ENCODE peak calls at places on chromosomes 16 and 17, in six cellular contexts. C is adrenal gland; T is A673; H is foreskin keratinocyte; N is GM13976; E is CD8-positive, alpha-beta T cell. Q is an unnamed sample.

GRCh38 chr16:89268987-89269735 is 51.7 kb downstream of the ZNF778 start:
- DNase-seq in T (no peak), C (peak), E (no peak), H (no peak), N (no peak), Q (no peak)

GRCh38 chr16:57798953-57799618 is 3.2 kb downstream of the KIFC3 start:
- DNase-seq in E (no peak), N (no peak), H (no peak), T (no peak), C (no peak), Q (no peak)

GRCh38 chr17:14306602-14307001 is 5.7 kb downstream of the HS3ST3B1 start:
- DNase-seq in H (no peak), T (no peak), E (no peak), N (no peak), C (no peak), Q (no peak)

GRCh38 chr17:78844301-78845005 is 3.8 kb upstream of the USP36 start:
- DNase-seq in C (no peak), E (no peak), T (no peak), H (peak), N (no peak), Q (no peak)

GRCh38 chr16:22306788-22307187 is 9.6 kb downstream of the POLR3E start:
- DNase-seq in T (no peak), N (no peak), E (no peak), C (no peak), H (no peak), Q (no peak)

GRCh38 chr17:66953661-66954060 is 10.8 kb upstream of the CACNG4 start:
- DNase-seq in N (no peak), H (no peak), E (no peak), T (no peak), C (no peak), Q (no peak)

GRCh38 chr16:72715267-72715666 is 332.7 kb downstream of the ZFHX3 start:
- DNase-seq in N (no peak), T (no peak), H (no peak), E (no peak), C (no peak), Q (no peak)

GRCh38 chr17:81733507-81734404 is 21.7 kb downstream of the SLC25A10 start:
- DNase-seq in E (no peak), T (peak), C (peak), H (no peak), N (peak), Q (peak)

GRCh38 chr16:29729116-29729521 is 16.7 kb downstream of the C16orf54 start:
- DNase-seq in N (no peak), H (no peak), T (peak), C (no peak), E (no peak), Q (peak)

GRCh38 chr17:43723697-43724359 is 34.8 kb downstream of the SOST start:
- DNase-seq in H (no peak), E (no peak), N (no peak), T (peak), C (peak), Q (no peak)

GRCh38 chr16:64745275-64745674 is 376.6 kb downstream of the CDH11 start:
- DNase-seq in T (no peak), H (no peak), C (no peak), E (no peak), N (no peak), Q (no peak)

GRCh38 chr16:56353054-56353921 is 72.1 kb downstream of the AMFR start:
- DNase-seq in N (no peak), E (no peak), T (no peak), C (peak), H (no peak), Q (no peak)

GRCh38 chr16:22300427-22301071 is 3.3 kb downstream of the POLR3E start:
- DNase-seq in C (peak), H (no peak), E (peak), T (peak), N (no peak), Q (no peak)

GRCh38 chr17:3447625-3448024 is 14.0 kb upstream of the OR1E2 start:
- DNase-seq in N (no peak), H (no peak), E (no peak), T (peak), C (no peak), Q (no peak)

GRCh38 chr16:28538733-28539596 is at the start of gene NUPR1:
- DNase-seq in E (no peak), C (peak), N (no peak), T (no peak), H (no peak), Q (no peak)

GRCh38 chr17:64662774-64663367 is 764 bp upstream of the SMURF2 start:
- DNase-seq in E (no peak), N (no peak), H (no peak), C (peak), T (no peak), Q (no peak)

GRCh38 chr16:88438084-88438870 is 14.8 kb upstream of the ZFPM1 start:
- DNase-seq in H (no peak), C (no peak), E (no peak), N (no peak), T (no peak), Q (no peak)

GRCh38 chr17:68184816-68185436 is 62.9 kb upstream of the AMZ2 start:
- DNase-seq in T (no peak), H (no peak), C (peak), E (no peak), N (peak), Q (no peak)

GRCh38 chr17:52686140-52686539 is 527.6 kb upstream of the CA10 start:
- DNase-seq in H (no peak), N (no peak), E (no peak), C (no peak), T (no peak), Q (no peak)

GRCh38 chr16:67939507-67940435 is 3.1 kb upstream of the PSMB10 start:
- DNase-seq in H (no peak), C (peak), N (no peak), E (peak), T (no peak), Q (no peak)

GRCh38 chr17:72426948-72427760 is 306.3 kb downstream of the SOX9 start:
- DNase-seq in T (no peak), H (no peak), C (no peak), E (no peak), N (peak), Q (no peak)

GRCh38 chr17:17411692-17412091 is 65.1 kb upstream of the MED9 start:
- DNase-seq in T (no peak), C (no peak), N (no peak), E (no peak), H (no peak), Q (no peak)

GRCh38 chr17:77774182-77774581 is 184.3 kb upstream of the TNRC6C start:
- DNase-seq in C (no peak), E (no peak), H (no peak), N (no peak), T (no peak), Q (no peak)

GRCh38 chr17:4541328-4542002 is 13.7 kb downstream of the MYBBP1A start:
- DNase-seq in E (no peak), C (no peak), N (no peak), T (no peak), H (no peak), Q (no peak)

GRCh38 chr17:69637399-69638165 is 223.1 kb downstream of the MAP2K6 start:
- DNase-seq in E (no peak), C (no peak), T (no peak), N (no peak), H (no peak), Q (no peak)

GRCh38 chr16:87956771-87957279 is 5.6 kb downstream of the BANP start:
- DNase-seq in H (no peak), T (peak), C (no peak), E (no peak), N (peak), Q (no peak)

GRCh38 chr16:70390774-70391173 is 44.1 kb downstream of the DDX19A start:
- DNase-seq in H (peak), C (no peak), E (no peak), N (no peak), T (no peak), Q (no peak)

GRCh38 chr17:76139261-76139752 is 1.7 kb downstream of the FOXJ1 start:
- DNase-seq in C (no peak), N (peak), E (no peak), T (no peak), H (no peak), Q (no peak)

GRCh38 chr16:89064606-89065444 is 28.8 kb upstream of the ACSF3 start:
- DNase-seq in H (no peak), T (no peak), C (no peak), N (peak), E (no peak), Q (no peak)

GRCh38 chr17:8072727-8073461 is 14.6 kb downstream of the ALOX12B start:
- DNase-seq in N (no peak), H (no peak), E (peak), C (no peak), T (no peak), Q (no peak)

GRCh38 chr17:82396601-82397435 is 21.3 kb upstream of the HEXD start:
- DNase-seq in T (peak), N (no peak), E (no peak), H (no peak), C (no peak), Q (no peak)

GRCh38 chr16:31700200-31700529 is 172.5 kb downstream of the AHSP start:
- DNase-seq in E (no peak), H (no peak), C (no peak), T (no peak), N (peak), Q (peak)

GRCh38 chr16:64696872-64697271 is 425.0 kb downstream of the CDH11 start:
- DNase-seq in N (no peak), E (no peak), H (no peak), C (no peak), T (peak), Q (no peak)

GRCh38 chr16:66263973-66264310 is 102.5 kb upstream of the CDH5 start:
- DNase-seq in H (no peak), E (no peak), N (no peak), C (peak), T (no peak), Q (no peak)

GRCh38 chr17:58279016-58279671 is 1.6 kb downstream of the MPO start:
- DNase-seq in N (no peak), T (no peak), E (no peak), H (no peak), C (peak), Q (no peak)

GRCh38 chr16:57166951-57167350 is 18.9 kb downstream of the PSME3IP1 start:
- DNase-seq in C (no peak), T (no peak), E (no peak), H (peak), N (no peak), Q (no peak)

GRCh38 chr17:13204607-13205237 is 186.9 kb upstream of the ELAC2 start:
- DNase-seq in C (no peak), E (no peak), T (no peak), N (no peak), H (no peak), Q (no peak)

DNA sequence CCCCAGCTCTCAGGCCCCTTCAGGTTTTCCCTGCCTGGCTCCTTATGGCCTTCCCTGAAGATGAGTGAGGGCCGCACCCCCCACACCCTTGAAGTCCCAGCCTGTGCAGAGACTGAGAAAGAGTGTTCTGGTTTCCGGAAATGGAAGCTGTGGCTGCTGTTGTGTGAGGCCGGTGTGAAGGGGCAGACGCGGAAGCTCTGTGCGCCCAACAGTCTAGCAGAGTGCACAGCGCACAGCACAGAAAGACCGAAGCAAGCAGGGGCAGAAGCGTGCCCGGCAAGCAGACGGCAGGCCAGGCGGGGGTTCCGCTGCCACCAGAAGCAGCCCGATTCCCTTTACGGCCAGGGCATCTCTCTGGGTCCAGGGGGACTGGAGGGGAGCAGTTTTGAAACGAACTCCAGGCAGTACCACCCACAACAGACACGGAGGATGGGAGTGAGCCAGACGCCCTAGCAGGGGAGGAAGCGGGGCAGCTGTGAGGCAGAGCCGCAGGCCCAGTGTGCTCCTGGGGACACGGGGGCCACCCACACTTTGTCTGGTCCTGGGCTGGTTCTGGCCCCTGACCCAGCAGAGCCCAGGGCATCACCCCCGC is 16.7 kb downstream of the TPSG1 start:
- DNase-seq in N (no peak), T (no peak), H (no peak), E (no peak), C (no peak), Q (no peak)
- TF ChIP-seq CTCF in N (no peak), T (no peak), H (no peak), E (no peak), C (no peak), Q (no peak)

GRCh38 chr16:46482895-46483294 is 138.3 kb downstream of the SHCBP1 start:
- DNase-seq in T (no peak), E (no peak), H (no peak), C (no peak), N (no peak), Q (no peak)
- TF ChIP-seq CTCF in T (no peak), E (no peak), H (no peak), C (no peak), N (no peak), Q (no peak)

GRCh38 chr17:29586676-29587469 is 2.6 kb downstream of the GIT1 start:
- DNase-seq in E (no peak), T (no peak), C (no peak), H (no peak), N (no peak), Q (no peak)

GRCh38 chr17:29587591-29587990 is 1.9 kb downstream of the GIT1 start:
- DNase-seq in H (no peak), E (no peak), C (no peak), T (no peak), N (no peak), Q (no peak)

GRCh38 chr17:29583324-29584248 is 5.9 kb downstream of the GIT1 start:
- DNase-seq in H (peak), T (no peak), E (no peak), C (no peak), N (no peak), Q (no peak)

GRCh38 chr17:29584452-29585079 is 4.9 kb downstream of the GIT1 start:
- DNase-seq in T (no peak), H (no peak), E (no peak), N (no peak), C (no peak), Q (no peak)

GRCh38 chr17:29585080-29585751 is 4.2 kb downstream of the GIT1 start:
- DNase-seq in T (no peak), N (no peak), E (no peak), C (no peak), H (no peak), Q (no peak)
- TF ChIP-seq CTCF in T (peak), N (peak), E (peak), C (no peak), H (peak), Q (peak)

GRCh38 chr17:9632741-9633140 is 12.6 kb upstream of the USP43 start:
- DNase-seq in N (no peak), C (no peak), H (no peak), E (no peak), T (no peak), Q (no peak)

GRCh38 chr17:9622961-9623360 is 22.4 kb upstream of the USP43 start:
- DNase-seq in H (no peak), C (no peak), E (no peak), T (no peak), N (no peak), Q (no peak)

DNA sequence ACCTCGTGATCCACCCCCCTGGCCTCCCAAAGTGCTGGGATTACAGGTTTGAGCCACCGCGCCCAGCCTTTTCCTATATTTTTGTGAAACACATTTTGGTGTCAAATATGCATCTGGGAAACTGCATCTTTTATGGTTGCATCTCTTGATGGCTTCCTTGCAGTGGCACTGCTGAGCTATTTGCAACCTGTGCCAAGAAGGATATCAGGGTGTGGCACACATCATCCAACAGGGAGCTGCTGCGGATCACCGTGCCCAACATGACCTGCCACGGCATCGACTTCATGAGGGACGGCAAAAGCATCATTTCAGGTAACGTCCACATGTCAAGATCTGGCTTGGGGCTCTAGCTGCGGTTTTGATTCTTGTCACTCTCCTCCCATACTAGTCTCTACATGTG is 16.8 kb upstream of the USP43 start:
- DNase-seq in H (no peak), N (no peak), C (no peak), E (no peak), T (no peak), Q (no peak)
- TF ChIP-seq CTCF in H (peak), N (no peak), C (no peak), E (no peak), T (no peak), Q (no peak)

GRCh38 chr17:79850571-79851460 is 11.6 kb upstream of the CBX4 start:
- DNase-seq in H (peak), C (no peak), E (no peak), T (no peak), N (no peak), Q (no peak)
- TF ChIP-seq CTCF in H (peak), C (no peak), E (no peak), T (no peak), N (no peak), Q (no peak)

DNA sequence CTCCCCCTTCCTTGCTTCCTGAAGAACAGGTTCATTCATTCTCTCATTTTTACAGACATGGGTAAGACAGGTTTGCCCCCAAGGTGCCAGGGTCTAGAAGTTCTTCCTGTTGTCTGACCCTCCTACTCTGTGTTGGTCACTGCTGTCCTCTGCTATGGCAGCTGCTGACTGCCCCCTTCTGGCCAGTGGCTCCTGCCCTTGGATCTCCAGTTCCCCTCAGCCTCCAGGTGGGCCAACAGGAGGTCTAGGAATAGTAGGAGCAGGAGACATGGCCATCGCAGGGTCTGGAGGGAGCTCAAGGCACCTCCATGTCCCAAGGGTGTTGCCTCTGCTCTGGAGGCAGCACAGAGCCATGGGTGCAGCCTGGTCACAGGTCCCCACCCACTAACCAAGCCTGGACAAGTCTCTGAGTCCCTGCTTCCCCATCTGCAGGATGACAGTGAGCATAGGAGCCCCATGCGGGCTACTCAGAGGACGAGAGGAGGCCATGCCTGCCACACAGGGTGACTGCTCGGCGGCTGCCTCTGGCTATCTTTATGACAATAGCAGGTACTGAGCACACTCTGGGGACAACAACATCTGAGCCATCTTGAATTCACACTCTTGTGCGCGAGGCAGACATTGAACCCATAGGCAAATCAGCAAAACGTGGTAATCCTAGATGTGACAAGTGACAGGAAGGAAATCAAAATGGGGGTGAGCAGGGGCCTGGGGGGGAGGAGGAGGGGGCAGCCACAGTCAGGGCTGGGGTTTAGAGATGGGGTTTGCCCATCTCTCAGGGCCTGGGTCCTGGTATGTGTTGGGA is 27.0 kb upstream of the NXPH3 start:
- DNase-seq in E (no peak), N (peak), H (no peak), T (no peak), C (peak), Q (no peak)
- TF ChIP-seq CTCF in E (no peak), N (peak), H (peak), T (peak), C (peak), Q (peak)

DNA sequence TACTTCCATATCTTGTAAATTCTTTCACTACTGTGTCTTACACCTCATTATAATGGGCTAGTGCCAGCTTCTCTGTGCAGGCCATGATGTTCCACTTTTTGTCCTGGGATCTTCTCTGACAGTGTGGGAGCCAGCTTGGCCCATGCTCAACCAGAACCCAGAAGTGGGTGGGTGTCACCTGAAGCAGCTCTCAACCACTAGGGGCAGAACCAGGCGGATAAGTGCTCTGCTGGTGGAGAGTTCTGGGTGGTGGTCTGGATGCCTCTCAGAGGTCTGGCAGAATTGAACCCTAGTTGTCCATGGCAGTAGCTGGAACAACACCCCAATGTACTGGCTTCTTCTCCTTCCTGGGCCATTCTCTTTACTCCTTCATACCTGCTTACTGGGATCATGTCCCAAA is 254.1 kb upstream of the N4BP1 start:
- DNase-seq in H (no peak), T (no peak), E (no peak), N (no peak), C (no peak), Q (no peak)
- TF ChIP-seq CTCF in H (no peak), T (no peak), E (no peak), N (no peak), C (no peak), Q (no peak)